ENCODE peak calls at places on chromosome 14, in five cellular contexts. D is H7, P is left lung, K is GM06990, V is K562. J is an unnamed sample. For H3K36me3, the result is how much of the 10 kb centered on the place peaks cover.

GRCh38 chr14:77989441-77989891 is 180.7 kb upstream of the NRXN3 start:
- DNase-seq in V (no peak), K (no peak), P (no peak), D (no peak), J (no peak)

GRCh38 chr14:106044949-106045596 is 518.7 kb downstream of the TMEM121 start:
- DNase-seq in D (no peak), V (peak), P (peak), K (no peak), J (peak)

GRCh38 chr14:43172899-43173548 is 1334.1 kb downstream of the FSCB start:
- DNase-seq in D (no peak), V (no peak), P (no peak), K (no peak), J (no peak)

GRCh38 chr14:71651228-71651627 is 281.0 kb upstream of the RGS6 start:
- DNase-seq in D (no peak), P (no peak), V (no peak), K (no peak), J (no peak)

GRCh38 chr14:51595831-51596472 is 55.8 kb upstream of the FRMD6 start:
- DNase-seq in K (no peak), V (no peak), D (no peak), P (no peak), J (no peak)

GRCh38 chr14:72716471-72716870 is 177.4 kb downstream of the DPF3 start:
- DNase-seq in K (no peak), D (no peak), P (no peak), V (no peak), J (no peak)

GRCh38 chr14:71231521-71232393 is 324.5 kb downstream of the PCNX1 start:
- DNase-seq in K (peak), P (no peak), V (peak), D (peak), J (peak)

GRCh38 chr14:92556255-92556741 is 42.7 kb downstream of the RIN3 start:
- DNase-seq in V (no peak), P (peak), D (no peak), K (no peak), J (no peak)

GRCh38 chr14:38405851-38406630 is 150.1 kb upstream of the CLEC14A start:
- DNase-seq in V (no peak), D (peak), K (no peak), P (no peak), J (peak)

GRCh38 chr14:46063872-46064271 is 587.7 kb downstream of the RPL10L start:
- DNase-seq in D (no peak), P (no peak), V (no peak), K (no peak), J (peak)

GRCh38 chr14:77889971-77890442 is 90.1 kb downstream of the ADCK1 start:
- DNase-seq in P (peak), K (no peak), D (no peak), V (no peak), J (no peak)

GRCh38 chr14:95901014-95901413 is 24.4 kb downstream of the TUNAR start:
- DNase-seq in D (no peak), P (no peak), K (no peak), V (no peak), J (no peak)

GRCh38 chr14:63513756-63514155 is 29.4 kb downstream of the PPP2R5E start:
- DNase-seq in V (no peak), K (no peak), P (no peak), D (no peak), J (no peak)

GRCh38 chr14:92456215-92457017 is 57.2 kb upstream of the RIN3 start:
- DNase-seq in D (peak), V (peak), P (peak), K (no peak), J (peak)

GRCh38 chr14:79418649-79419415 is 792.5 kb downstream of the DIO2 start:
- DNase-seq in V (no peak), P (no peak), K (no peak), D (no peak), J (no peak)

GRCh38 chr14:50061664-50062437 is 54.5 kb downstream of the VCPKMT start:
- DNase-seq in P (no peak), V (peak), D (no peak), K (peak), J (peak)

GRCh38 chr14:63598821-63599220 is 42.9 kb downstream of the WDR89 start:
- DNase-seq in V (no peak), K (no peak), P (no peak), D (no peak), J (no peak)

GRCh38 chr14:102362084-102362483 is 606 bp downstream of the CINP start:
- DNase-seq in P (no peak), K (no peak), D (peak), V (peak), J (no peak)

GRCh38 chr14:77603654-77604270 is 12.7 kb downstream of the SPTLC2 start:
- DNase-seq in P (peak), V (peak), D (no peak), K (no peak), J (peak)

GRCh38 chr14:43308411-43308810 is 1198.7 kb downstream of the FSCB start:
- DNase-seq in V (no peak), K (no peak), D (no peak), P (no peak), J (no peak)

GRCh38 chr14:61176686-61177085 is 104.5 kb downstream of the TMEM30B start:
- DNase-seq in D (no peak), V (no peak), P (no peak), K (no peak), J (no peak)

GRCh38 chr14:102195446-102195845 is 55.7 kb downstream of the WDR20 start:
- DNase-seq in K (no peak), D (no peak), V (no peak), P (no peak), J (no peak)

GRCh38 chr14:65414961-65415589 is 2.5 kb downstream of the FUT8 start:
- DNase-seq in K (no peak), D (peak), V (peak), P (no peak), J (peak)

GRCh38 chr14:20332946-20333782 is at the start of gene CCNB1IP1:
- DNase-seq in K (peak), D (peak), V (peak), P (peak), J (peak)

GRCh38 chr14:104063998-104064397 is 21.5 kb upstream of the ASPG start:
- DNase-seq in K (no peak), D (no peak), P (no peak), V (no peak), J (no peak)

GRCh38 chr14:64628940-64629403 is 75.3 kb upstream of the PLEKHG3 start:
- DNase-seq in P (no peak), K (no peak), V (no peak), D (peak), J (no peak)

GRCh38 chr14:63515240-63515639 is 27.9 kb downstream of the PPP2R5E start:
- DNase-seq in K (no peak), V (no peak), P (no peak), D (no peak), J (no peak)

GRCh38 chr14:104998801-104999200 is 13.2 kb downstream of the CLBA1 start:
- DNase-seq in V (no peak), P (no peak), K (no peak), D (no peak), J (no peak)

GRCh38 chr14:68394113-68394718 is 398.7 kb downstream of the ZFP36L1 start:
- DNase-seq in D (no peak), K (no peak), P (no peak), V (no peak), J (no peak)

GRCh38 chr14:76138758-76139723 is 12.7 kb upstream of the GPATCH2L start:
- DNase-seq in P (no peak), K (no peak), D (peak), V (peak), J (no peak)

GRCh38 chr14:103561381-103562134 is 899 bp downstream of the BAG5 start:
- DNase-seq in V (peak), P (peak), D (peak), K (no peak), J (peak)

GRCh38 chr14:44316647-44317432 is 190.2 kb downstream of the FSCB start:
- DNase-seq in V (peak), D (no peak), K (no peak), P (peak), J (no peak)

GRCh38 chr14:59358105-59358504 is 107.1 kb downstream of the GPR135 start:
- DNase-seq in K (no peak), P (peak), D (peak), V (peak), J (no peak)

GRCh38 chr14:96902004-96902403 is 104.8 kb downstream of the VRK1 start:
- DNase-seq in V (no peak), K (no peak), D (no peak), P (no peak), J (no peak)

GRCh38 chr14:98728024-98728423 is 544.0 kb downstream of the BCL11B start:
- DNase-seq in V (no peak), P (no peak), D (no peak), K (no peak), J (no peak)

GRCh38 chr14:63308723-63309317 is 9.9 kb downstream of the GPHB5 start:
- DNase-seq in V (peak), P (no peak), D (peak), K (no peak), J (peak)

GRCh38 chr14:67416085-67416484 is 4.1 kb upstream of the PLEK2 start:
- DNase-seq in K (no peak), D (no peak), V (peak), P (no peak), J (no peak)

DNA sequence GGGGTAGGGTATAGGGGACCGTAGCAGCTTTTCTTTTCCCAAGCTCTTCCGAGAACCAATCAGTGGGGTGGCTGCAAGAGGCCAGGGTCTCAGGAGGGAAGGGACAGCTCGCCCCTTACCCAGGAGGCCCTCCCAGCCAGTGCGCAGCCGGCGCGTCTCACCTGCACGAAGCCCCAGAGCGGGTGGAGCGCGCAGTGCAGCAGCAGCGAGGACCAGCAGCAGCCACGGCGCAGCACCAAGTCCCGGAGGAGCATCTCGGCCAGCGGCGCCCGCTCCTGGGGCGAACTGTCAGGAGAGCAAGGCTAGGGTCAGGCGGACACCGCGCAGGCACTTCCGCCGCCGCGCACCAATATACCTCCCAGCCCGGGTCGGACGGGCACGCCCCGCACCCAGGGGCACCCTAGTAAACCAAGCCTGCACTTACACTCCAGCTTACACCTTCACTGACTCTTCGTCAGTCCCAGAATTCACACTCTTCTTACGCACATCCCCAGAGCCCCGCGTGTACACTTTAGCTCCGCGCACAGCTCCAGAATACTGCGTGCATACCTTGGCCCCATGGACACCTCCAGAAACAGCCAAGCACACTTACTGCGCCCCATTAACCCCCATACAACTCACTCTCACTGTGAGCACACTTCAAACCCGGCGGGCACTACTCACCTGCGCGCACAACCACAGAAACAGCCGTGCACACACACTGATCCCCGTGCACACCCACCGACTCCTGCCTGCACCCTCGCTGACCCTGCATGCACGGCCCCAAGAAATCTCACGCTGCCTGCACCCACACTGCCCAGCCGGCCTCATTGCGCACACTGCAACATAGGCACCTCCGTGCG is 599 bp downstream of the PRIMA1 start:
- DNase-seq in V (no peak), D (peak), P (no peak), K (no peak), J (no peak)
- H3K4me3 ChIP-seq in V (no peak), D (peak), P (no peak), K (no peak), J (peak)

GRCh38 chr14:54789166-54789565 is 113.5 kb downstream of the GCH1 start:
- DNase-seq in P (no peak), K (no peak), V (no peak), D (no peak), J (no peak)
- H3K36me3 ChIP-seq in P (under half), K (under half), V (under half), D (under half), J (under half)

GRCh38 chr14:100665518-100666032 is 61.1 kb upstream of the DLK1 start:
- DNase-seq in V (no peak), P (no peak), D (no peak), K (no peak), J (no peak)
- H3K4me3 ChIP-seq in V (no peak), P (no peak), D (no peak), K (no peak), J (no peak)

GRCh38 chr14:90274019-90274418 is 17.7 kb downstream of the PSMC1 start:
- DNase-seq in K (no peak), P (no peak), V (no peak), D (peak), J (peak)

GRCh38 chr14:90274808-90275454 is 18.6 kb downstream of the PSMC1 start:
- DNase-seq in P (no peak), K (no peak), V (no peak), D (no peak), J (no peak)

GRCh38 chr14:90275455-90275814 is 19.1 kb downstream of the PSMC1 start:
- DNase-seq in P (no peak), V (no peak), K (no peak), D (no peak), J (no peak)

GRCh38 chr14:90273532-90273931 is 17.2 kb downstream of the PSMC1 start:
- DNase-seq in P (no peak), K (no peak), D (no peak), V (no peak), J (no peak)

DNA sequence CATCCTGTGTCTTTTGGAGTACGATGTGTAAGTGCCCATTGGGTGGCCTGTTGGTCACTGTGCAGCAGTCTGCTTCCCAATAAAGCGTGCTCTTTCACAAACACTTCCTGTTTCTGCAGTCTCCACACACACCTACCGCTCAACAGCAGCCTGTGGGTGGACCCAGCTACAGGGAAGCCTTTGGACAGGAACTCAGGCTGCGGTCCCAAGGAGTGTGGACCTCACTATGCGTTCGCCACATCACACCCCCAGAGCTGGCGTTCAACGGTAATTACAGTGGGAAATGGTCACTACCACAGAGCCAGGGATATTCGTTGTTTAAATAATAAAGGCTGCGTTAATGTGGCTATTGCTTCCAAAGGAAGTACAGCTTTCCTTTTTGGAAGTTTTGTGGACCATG is 16.2 kb downstream of the PSMC1 start:
- DNase-seq in D (no peak), V (no peak), P (peak), K (no peak), J (no peak)
- H3K36me3 ChIP-seq in D (under half), V (half or more), P (half or more), K (under half), J (half or more)

DNA sequence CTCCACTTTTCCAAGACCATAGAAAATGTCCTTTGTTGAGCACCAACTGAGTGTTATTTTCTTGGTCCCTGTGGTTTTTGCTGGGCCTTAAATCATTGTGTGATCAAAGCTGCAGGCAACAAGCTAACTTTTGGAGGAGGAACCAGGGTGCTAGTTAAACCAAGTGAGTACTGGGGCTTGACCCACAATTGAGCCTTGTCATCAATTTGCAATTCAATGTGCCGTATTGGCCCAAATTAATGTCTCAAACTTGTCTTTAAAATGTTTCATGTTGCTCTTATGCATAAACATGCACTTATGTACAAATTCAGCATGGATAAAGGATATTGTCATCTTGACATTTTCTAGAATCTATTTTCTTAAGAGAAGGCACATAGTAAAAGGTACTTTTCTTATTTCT is 62.3 kb downstream of the DAD1 start:
- DNase-seq in P (no peak), K (no peak), V (no peak), D (no peak), J (no peak)
- H3K4me3 ChIP-seq in P (no peak), K (no peak), V (no peak), D (no peak), J (no peak)

DNA sequence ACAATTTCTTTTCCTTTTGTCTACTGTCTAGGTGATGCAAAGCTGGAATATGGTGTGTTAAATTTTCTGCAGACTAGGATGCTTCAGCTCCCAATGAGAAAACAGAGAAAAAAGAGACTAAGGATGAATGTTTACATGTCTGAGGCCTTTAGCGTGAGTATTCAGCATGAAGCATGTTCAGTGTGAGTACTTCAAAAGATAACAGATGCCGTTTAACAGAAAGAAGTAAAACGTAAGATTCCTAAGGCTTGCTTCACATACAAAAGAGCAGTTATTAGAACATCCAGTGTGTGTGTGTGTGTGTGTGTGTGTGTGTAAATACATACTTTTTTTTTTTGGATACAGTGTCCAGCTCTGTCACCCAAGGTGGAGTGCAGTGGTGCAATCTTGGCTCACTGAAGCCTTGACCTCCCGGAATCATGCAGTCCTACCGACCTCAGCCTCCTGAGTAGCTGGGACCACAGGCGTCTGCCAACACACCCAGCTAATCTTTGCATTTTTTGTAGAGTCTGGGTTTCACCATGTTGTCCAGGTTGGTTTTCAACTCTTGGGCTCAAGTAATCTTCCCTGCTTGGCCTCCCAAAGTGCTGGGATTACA is 92.4 kb upstream of the FERMT2 start:
- DNase-seq in D (no peak), K (no peak), V (no peak), P (no peak), J (no peak)
- H3K36me3 ChIP-seq in D (under half), K (under half), V (under half), P (under half), J (under half)

GRCh38 chr14:88040141-88040540 is 35.2 kb downstream of the GPR65 start:
- DNase-seq in K (no peak), P (no peak), D (no peak), V (no peak), J (no peak)

GRCh38 chr14:88044782-88045446 is 40.0 kb downstream of the GPR65 start:
- DNase-seq in D (no peak), V (no peak), P (no peak), K (no peak), J (no peak)

GRCh38 chr14:88043523-88043922 is 38.6 kb downstream of the GPR65 start:
- DNase-seq in D (no peak), K (no peak), V (no peak), P (no peak), J (no peak)

GRCh38 chr14:88045705-88046104 is 40.8 kb downstream of the GPR65 start:
- DNase-seq in P (peak), D (no peak), K (no peak), V (no peak), J (no peak)

DNA sequence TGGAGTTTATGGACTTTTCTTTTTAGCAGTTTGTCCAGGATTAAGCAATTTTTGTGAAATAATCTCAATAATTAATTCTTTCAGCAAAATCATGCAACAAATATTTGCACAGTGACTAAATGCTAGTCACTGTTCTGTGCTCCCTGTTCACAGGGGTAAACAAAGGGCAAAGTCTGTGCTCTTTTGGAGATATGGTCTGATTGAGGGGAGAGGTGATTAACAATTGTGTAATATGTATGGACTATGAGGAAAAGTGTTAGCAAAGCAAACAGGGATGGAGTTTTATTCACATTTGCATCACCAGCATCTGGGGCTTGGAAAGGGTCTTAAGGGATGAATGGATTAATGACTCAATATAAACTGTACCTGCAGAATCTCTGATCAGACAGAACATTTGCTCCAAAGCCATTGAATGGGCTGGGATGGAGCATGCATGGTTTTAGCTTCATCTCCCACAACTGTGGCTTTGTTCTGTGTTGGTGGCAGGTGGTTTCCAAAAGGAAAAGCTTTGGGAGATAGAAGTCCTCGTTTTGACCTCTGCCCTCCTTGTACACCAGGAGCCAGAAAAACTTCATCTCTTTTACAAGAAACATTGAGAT is 39.3 kb downstream of the GPR65 start:
- DNase-seq in V (no peak), D (no peak), K (no peak), P (no peak), J (no peak)
- H3K4me3 ChIP-seq in V (no peak), D (no peak), K (no peak), P (no peak), J (no peak)